ENCODE peak calls at places on chromosome 2, in four cellular contexts. S is anterior cingulate cortex; O is upper lobe of right lung; P is stimulated activated CD8-positive, alpha-beta memory T cell treated with anti-CD3 and anti-CD28 coated beads, Interleukin-4, amount 100 ng/mL, for 4 hours. C is an unnamed sample.

GRCh38 chr2:202765435-202765834 is 106.1 kb downstream of the ICA1L start:
- DNase-seq in S (no peak), O (no peak), P (no peak), C (no peak)

GRCh38 chr2:218517434-218518206 is 50.5 kb downstream of the USP37 start:
- DNase-seq in S (no peak), O (no peak), P (no peak), C (no peak)

GRCh38 chr2:23589739-23590138 is 204.8 kb downstream of the KLHL29 start:
- DNase-seq in S (no peak), O (no peak), P (no peak), C (no peak)

GRCh38 chr2:232476791-232477190 is 10.8 kb downstream of the ECEL1 start:
- DNase-seq in S (no peak), O (peak; percentile 40), P (no peak), C (no peak)

GRCh38 chr2:150371066-150371812 is 116.2 kb downstream of the RND3 start:
- DNase-seq in S (no peak), O (no peak), P (no peak), C (no peak)

GRCh38 chr2:241843321-241844065 is 15.2 kb downstream of the PDCD1 start:
- DNase-seq in S (no peak), O (peak; percentile 60), P (no peak), C (no peak)

GRCh38 chr2:14632133-14632936 is at the start of gene LRATD1:
- DNase-seq in S (peak; percentile 81), O (peak; percentile 91), P (no peak), C (peak; percentile 95)

GRCh38 chr2:12842917-12843316 is 126.2 kb downstream of the TRIB2 start:
- DNase-seq in S (no peak), O (no peak), P (no peak), C (no peak)

GRCh38 chr2:16012626-16013501 is 72.5 kb downstream of the MYCN start:
- DNase-seq in S (peak; percentile 18), O (peak; percentile 77), P (no peak), C (peak; percentile 69)

GRCh38 chr2:105428387-105429018 is 29.7 kb upstream of the FHL2 start:
- DNase-seq in S (no peak), O (no peak), P (no peak), C (no peak)

GRCh38 chr2:219285894-219286425 is 6.8 kb downstream of the DNAJB2 start:
- DNase-seq in S (peak; percentile 27), O (peak; percentile 40), P (no peak), C (peak; percentile 73)